ENCODE peak calls at places on chromosomes 13 and 19, in seven cellular contexts. One of them, this sample, is unnamed.

GRCh38 chr13:109628251-109628699 is 158.1 kb downstream of the IRS2 start:
- DNase-seq in endothelial cell of umbilical vein: no peak
- DNase-seq in NB4: no peak
- DNase-seq in breast epithelium: no peak
- DNase-seq in heart left ventricle: no peak
- DNase-seq in tibial nerve: no peak
- DNase-seq in body of pancreas: no peak
- DNase-seq in this sample: peak; percentile 22

GRCh38 chr19:5447700-5448311 is 7.4 kb upstream of the ZNRF4 start:
- DNase-seq in heart left ventricle: no peak
- DNase-seq in body of pancreas: no peak
- DNase-seq in endothelial cell of umbilical vein: no peak
- DNase-seq in breast epithelium: no peak
- DNase-seq in tibial nerve: no peak
- DNase-seq in NB4: no peak
- DNase-seq in this sample: no peak

GRCh38 chr19:18438331-18439024 is 545 bp upstream of the ISYNA1 start:
- DNase-seq in heart left ventricle: peak; percentile 73
- DNase-seq in NB4: no peak
- DNase-seq in tibial nerve: no peak
- DNase-seq in breast epithelium: peak; percentile 50
- DNase-seq in endothelial cell of umbilical vein: peak; percentile 24
- DNase-seq in body of pancreas: peak; percentile 76
- DNase-seq in this sample: no peak

GRCh38 chr19:5572556-5573286 is 5.0 kb upstream of the TINCR start:
- DNase-seq in heart left ventricle: no peak
- DNase-seq in NB4: no peak
- DNase-seq in breast epithelium: no peak
- DNase-seq in body of pancreas: no peak
- DNase-seq in endothelial cell of umbilical vein: no peak
- DNase-seq in tibial nerve: no peak
- DNase-seq in this sample: no peak

GRCh38 chr13:82791035-82791434 is 1091.2 kb downstream of the SLITRK1 start:
- DNase-seq in body of pancreas: no peak
- DNase-seq in tibial nerve: no peak
- DNase-seq in endothelial cell of umbilical vein: no peak
- DNase-seq in breast epithelium: no peak
- DNase-seq in heart left ventricle: no peak
- DNase-seq in NB4: no peak
- DNase-seq in this sample: no peak

GRCh38 chr19:44512326-44513298 is 12.3 kb upstream of the ZNF180 start:
- DNase-seq in endothelial cell of umbilical vein: peak; percentile 34
- DNase-seq in breast epithelium: no peak
- DNase-seq in heart left ventricle: no peak
- DNase-seq in tibial nerve: no peak
- DNase-seq in NB4: peak; percentile 53
- DNase-seq in body of pancreas: no peak
- DNase-seq in this sample: peak; percentile 69

GRCh38 chr19:4968462-4969291 is at the start of gene KDM4B:
- DNase-seq in endothelial cell of umbilical vein: peak; percentile 100
- DNase-seq in NB4: peak; percentile 97
- DNase-seq in heart left ventricle: peak; percentile 99
- DNase-seq in tibial nerve: peak; percentile 95
- DNase-seq in breast epithelium: peak; percentile 100
- DNase-seq in body of pancreas: peak; percentile 100
- DNase-seq in this sample: peak; percentile 97

GRCh38 chr13:93218583-93218982 is 8.0 kb upstream of the GPC6 start:
- DNase-seq in endothelial cell of umbilical vein: no peak
- DNase-seq in heart left ventricle: no peak
- DNase-seq in breast epithelium: no peak
- DNase-seq in tibial nerve: no peak
- DNase-seq in body of pancreas: no peak
- DNase-seq in NB4: no peak
- DNase-seq in this sample: no peak

GRCh38 chr13:48631441-48631840 is 22.3 kb upstream of the CYSLTR2 start:
- DNase-seq in breast epithelium: no peak
- DNase-seq in heart left ventricle: no peak
- DNase-seq in body of pancreas: no peak
- DNase-seq in endothelial cell of umbilical vein: no peak
- DNase-seq in NB4: no peak
- DNase-seq in tibial nerve: no peak
- DNase-seq in this sample: no peak

GRCh38 chr19:39582891-39583625 is 19.3 kb upstream of the LGALS13 start:
- DNase-seq in heart left ventricle: no peak
- DNase-seq in breast epithelium: no peak
- DNase-seq in endothelial cell of umbilical vein: no peak
- DNase-seq in body of pancreas: no peak
- DNase-seq in NB4: no peak
- DNase-seq in tibial nerve: no peak
- DNase-seq in this sample: no peak

GRCh38 chr19:4380254-4380727 is 20.1 kb downstream of the SH3GL1 start:
- DNase-seq in heart left ventricle: peak; percentile 70
- DNase-seq in body of pancreas: peak; percentile 36
- DNase-seq in NB4: no peak
- DNase-seq in breast epithelium: no peak
- DNase-seq in tibial nerve: no peak
- DNase-seq in endothelial cell of umbilical vein: no peak
- DNase-seq in this sample: no peak

GRCh38 chr13:111215081-111216047 is 100.3 kb downstream of the ARHGEF7 start:
- DNase-seq in heart left ventricle: no peak
- DNase-seq in breast epithelium: no peak
- DNase-seq in body of pancreas: peak; percentile 33
- DNase-seq in endothelial cell of umbilical vein: no peak
- DNase-seq in NB4: no peak
- DNase-seq in tibial nerve: no peak
- DNase-seq in this sample: no peak

GRCh38 chr19:46860846-46861690 is at the start of gene ARHGAP35:
- DNase-seq in tibial nerve: no peak
- DNase-seq in breast epithelium: no peak
- DNase-seq in heart left ventricle: no peak
- DNase-seq in body of pancreas: peak; percentile 31
- DNase-seq in endothelial cell of umbilical vein: no peak
- DNase-seq in NB4: peak; percentile 68
- DNase-seq in this sample: no peak
- TF ChIP-seq POLR2A in tibial nerve: no peak
- TF ChIP-seq POLR2A in breast epithelium: no peak
- TF ChIP-seq POLR2A in heart left ventricle: no peak
- TF ChIP-seq POLR2A in body of pancreas: no peak
- TF ChIP-seq POLR2A in endothelial cell of umbilical vein: no peak
- TF ChIP-seq POLR2A in NB4: no peak
- TF ChIP-seq POLR2A in this sample: no peak

GRCh38 chr13:30465541-30466357 is at the start of gene HMGB1:
- DNase-seq in NB4: peak; percentile 100
- DNase-seq in breast epithelium: peak; percentile 99
- DNase-seq in endothelial cell of umbilical vein: peak; percentile 98
- DNase-seq in tibial nerve: peak; percentile 99
- DNase-seq in body of pancreas: peak; percentile 99
- DNase-seq in heart left ventricle: peak; percentile 98
- DNase-seq in this sample: peak; percentile 75
- TF ChIP-seq POLR2A in NB4: peak; percentile 95
- TF ChIP-seq POLR2A in breast epithelium: peak; percentile 95
- TF ChIP-seq POLR2A in endothelial cell of umbilical vein: peak; percentile 80
- TF ChIP-seq POLR2A in tibial nerve: peak; percentile 99
- TF ChIP-seq POLR2A in body of pancreas: peak; percentile 99
- TF ChIP-seq POLR2A in heart left ventricle: peak; percentile 94
- TF ChIP-seq POLR2A in this sample: peak; percentile 76

GRCh38 chr19:46953955-46954501 is 65.6 kb upstream of the NPAS1 start:
- DNase-seq in breast epithelium: no peak
- DNase-seq in endothelial cell of umbilical vein: no peak
- DNase-seq in heart left ventricle: no peak
- DNase-seq in tibial nerve: no peak
- DNase-seq in NB4: no peak
- DNase-seq in body of pancreas: no peak
- DNase-seq in this sample: no peak
- TF ChIP-seq POLR2A in breast epithelium: no peak
- TF ChIP-seq POLR2A in endothelial cell of umbilical vein: no peak
- TF ChIP-seq POLR2A in heart left ventricle: no peak
- TF ChIP-seq POLR2A in tibial nerve: no peak
- TF ChIP-seq POLR2A in NB4: no peak
- TF ChIP-seq POLR2A in body of pancreas: no peak
- TF ChIP-seq POLR2A in this sample: no peak

GRCh38 chr13:32168136-32168535 is 136.6 kb downstream of the FRY start:
- DNase-seq in heart left ventricle: no peak
- DNase-seq in body of pancreas: no peak
- DNase-seq in breast epithelium: no peak
- DNase-seq in tibial nerve: no peak
- DNase-seq in NB4: no peak
- DNase-seq in endothelial cell of umbilical vein: no peak
- DNase-seq in this sample: no peak

GRCh38 chr13:32159147-32159869 is 127.7 kb downstream of the FRY start:
- DNase-seq in NB4: no peak
- DNase-seq in body of pancreas: no peak
- DNase-seq in tibial nerve: no peak
- DNase-seq in breast epithelium: no peak
- DNase-seq in endothelial cell of umbilical vein: no peak
- DNase-seq in heart left ventricle: peak; percentile 63
- DNase-seq in this sample: no peak

GRCh38 chr13:32165791-32166190 is 134.2 kb downstream of the FRY start:
- DNase-seq in heart left ventricle: peak; percentile 74
- DNase-seq in endothelial cell of umbilical vein: no peak
- DNase-seq in body of pancreas: no peak
- DNase-seq in tibial nerve: no peak
- DNase-seq in breast epithelium: no peak
- DNase-seq in NB4: peak; percentile 31
- DNase-seq in this sample: no peak

GRCh38 chr13:32164622-32165268 is 133.2 kb downstream of the FRY start:
- DNase-seq in body of pancreas: peak; percentile 24
- DNase-seq in tibial nerve: no peak
- DNase-seq in heart left ventricle: no peak
- DNase-seq in endothelial cell of umbilical vein: peak; percentile 51
- DNase-seq in NB4: peak; percentile 80
- DNase-seq in breast epithelium: no peak
- DNase-seq in this sample: peak; percentile 26
- TF ChIP-seq POLR2A in body of pancreas: no peak
- TF ChIP-seq POLR2A in tibial nerve: no peak
- TF ChIP-seq POLR2A in heart left ventricle: no peak
- TF ChIP-seq POLR2A in endothelial cell of umbilical vein: no peak
- TF ChIP-seq POLR2A in NB4: no peak
- TF ChIP-seq POLR2A in breast epithelium: no peak
- TF ChIP-seq POLR2A in this sample: no peak

GRCh38 chr19:41555752-41556151 is 20.2 kb upstream of the CEACAM21 start:
- DNase-seq in endothelial cell of umbilical vein: no peak
- DNase-seq in NB4: no peak
- DNase-seq in tibial nerve: no peak
- DNase-seq in heart left ventricle: no peak
- DNase-seq in breast epithelium: no peak
- DNase-seq in body of pancreas: no peak
- DNase-seq in this sample: no peak
- TF ChIP-seq POLR2A in endothelial cell of umbilical vein: no peak
- TF ChIP-seq POLR2A in NB4: no peak
- TF ChIP-seq POLR2A in tibial nerve: no peak
- TF ChIP-seq POLR2A in heart left ventricle: no peak
- TF ChIP-seq POLR2A in breast epithelium: no peak
- TF ChIP-seq POLR2A in body of pancreas: no peak
- TF ChIP-seq POLR2A in this sample: no peak

GRCh38 chr19:57319869-57320179 is 448 bp upstream of the ZNF543 start:
- DNase-seq in breast epithelium: no peak
- DNase-seq in NB4: no peak
- DNase-seq in heart left ventricle: no peak
- DNase-seq in tibial nerve: no peak
- DNase-seq in endothelial cell of umbilical vein: no peak
- DNase-seq in body of pancreas: no peak
- DNase-seq in this sample: no peak

GRCh38 chr19:57321746-57322145 is 1.5 kb downstream of the ZNF543 start:
- DNase-seq in body of pancreas: no peak
- DNase-seq in NB4: peak; percentile 59
- DNase-seq in tibial nerve: no peak
- DNase-seq in endothelial cell of umbilical vein: no peak
- DNase-seq in breast epithelium: no peak
- DNase-seq in heart left ventricle: no peak
- DNase-seq in this sample: no peak

GRCh38 chr19:57317503-57317902 is 2.8 kb upstream of the ZNF543 start:
- DNase-seq in heart left ventricle: no peak
- DNase-seq in endothelial cell of umbilical vein: no peak
- DNase-seq in breast epithelium: no peak
- DNase-seq in body of pancreas: no peak
- DNase-seq in tibial nerve: no peak
- DNase-seq in NB4: no peak
- DNase-seq in this sample: no peak

GRCh38 chr19:57321164-57321563 is 892 bp downstream of the ZNF543 start:
- DNase-seq in breast epithelium: no peak
- DNase-seq in body of pancreas: no peak
- DNase-seq in heart left ventricle: no peak
- DNase-seq in endothelial cell of umbilical vein: no peak
- DNase-seq in NB4: no peak
- DNase-seq in tibial nerve: no peak
- DNase-seq in this sample: no peak

DNA sequence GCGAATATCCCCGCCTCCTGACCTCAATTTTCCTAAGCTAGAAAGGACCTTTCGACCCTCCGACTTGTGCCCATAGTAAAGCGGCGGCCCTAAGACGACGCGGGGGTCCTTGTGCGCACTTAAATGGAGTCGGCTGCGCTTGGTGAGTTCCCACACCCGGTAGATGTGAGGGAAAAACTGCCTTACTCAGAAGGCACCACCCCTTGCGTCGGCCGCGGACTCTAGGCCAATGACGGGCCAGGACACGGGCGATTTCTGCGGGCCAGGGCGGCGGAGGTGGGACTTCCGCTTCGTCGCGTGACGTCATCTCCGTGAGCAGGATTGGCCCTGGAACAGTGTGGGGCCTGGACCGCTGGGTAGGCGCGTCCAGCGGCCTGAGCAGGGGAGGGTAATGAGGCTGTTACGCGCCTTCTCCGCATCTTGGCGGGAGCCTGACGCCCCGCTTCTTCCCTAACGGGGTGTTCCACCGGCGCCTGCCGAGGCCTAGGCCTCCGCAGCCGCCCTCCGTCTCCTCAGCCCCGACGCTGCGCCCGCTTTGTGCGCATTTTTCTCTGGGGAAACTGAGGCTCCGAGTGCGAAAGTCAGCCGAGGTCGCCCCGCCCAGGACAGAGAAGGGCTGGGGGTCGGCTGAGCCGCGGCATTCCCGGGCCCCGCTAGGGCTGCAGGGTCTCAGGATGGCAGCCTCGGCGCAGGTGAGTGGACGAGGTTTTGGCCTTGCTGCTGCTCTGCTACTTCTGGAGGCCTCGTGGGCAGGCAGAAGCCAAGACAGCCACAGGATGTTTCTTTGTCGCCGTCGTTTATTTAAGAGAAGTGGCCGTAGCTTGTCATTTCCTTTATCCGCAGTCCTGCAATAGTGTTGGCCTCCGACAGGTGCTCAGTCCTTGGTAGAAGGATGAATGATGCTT is at the start of gene ZNF543:
- DNase-seq in body of pancreas: peak; percentile 91
- DNase-seq in tibial nerve: peak; percentile 91
- DNase-seq in heart left ventricle: peak; percentile 98
- DNase-seq in endothelial cell of umbilical vein: peak; percentile 96
- DNase-seq in breast epithelium: peak; percentile 95
- DNase-seq in NB4: peak; percentile 94
- DNase-seq in this sample: peak; percentile 99
- TF ChIP-seq POLR2A in body of pancreas: peak; percentile 73
- TF ChIP-seq POLR2A in tibial nerve: no peak
- TF ChIP-seq POLR2A in heart left ventricle: peak; percentile 65
- TF ChIP-seq POLR2A in endothelial cell of umbilical vein: peak; percentile 79
- TF ChIP-seq POLR2A in breast epithelium: peak; percentile 50
- TF ChIP-seq POLR2A in NB4: peak; percentile 67
- TF ChIP-seq POLR2A in this sample: peak; percentile 94

GRCh38 chr19:2478756-2479555 is 3.0 kb downstream of the GADD45B start:
- DNase-seq in heart left ventricle: peak; percentile 84
- DNase-seq in tibial nerve: peak; percentile 69
- DNase-seq in NB4: peak; percentile 82
- DNase-seq in endothelial cell of umbilical vein: peak; percentile 60
- DNase-seq in body of pancreas: peak; percentile 87
- DNase-seq in breast epithelium: peak; percentile 88
- DNase-seq in this sample: peak; percentile 74
- TF ChIP-seq POLR2A in heart left ventricle: no peak
- TF ChIP-seq POLR2A in tibial nerve: no peak
- TF ChIP-seq POLR2A in NB4: no peak
- TF ChIP-seq POLR2A in endothelial cell of umbilical vein: no peak
- TF ChIP-seq POLR2A in body of pancreas: peak; percentile 71
- TF ChIP-seq POLR2A in breast epithelium: no peak
- TF ChIP-seq POLR2A in this sample: peak; percentile 56

This sample was measured in H54.